ENCODE peak calls at places on chromosomes 2 and 18, in five cellular contexts. P is upper lobe of right lung; Z is CD8-positive, alpha-beta T cell; M is neural progenitor cell; O is stomach. D is an unnamed sample.
A peak's percentile ranks its signal among the peaks of the same experiment; 100 is the strongest.

GRCh38 chr2:200909958-200910357 is 20.8 kb downstream of the NIF3L1 start:
- DNase-seq in Z (no peak), O (no peak), M (no peak), P (no peak), D (no peak)

GRCh38 chr18:46211816-46212215 is 107.6 kb downstream of the HAUS1 start:
- DNase-seq in O (no peak), Z (no peak), P (no peak), M (no peak), D (no peak)

GRCh38 chr2:199431748-199432213 is 26.0 kb downstream of the SATB2 start:
- DNase-seq in Z (no peak), M (peak; percentile 11), O (no peak), P (no peak), D (no peak)

GRCh38 chr18:55494899-55495298 is 93.1 kb downstream of the TCF4 start:
- DNase-seq in O (no peak), P (no peak), M (no peak), Z (no peak), D (no peak)

GRCh38 chr18:75422341-75422910 is 5.1 kb downstream of the SMIM21 start:
- DNase-seq in M (no peak), Z (no peak), P (no peak), O (no peak), D (no peak)

GRCh38 chr2:72793798-72794447 is 31.9 kb downstream of the EXOC6B start:
- DNase-seq in P (no peak), M (no peak), O (no peak), Z (no peak), D (no peak)

GRCh38 chr2:56705713-56706112 is 521.9 kb downstream of the CCDC85A start:
- DNase-seq in M (no peak), Z (no peak), P (no peak), O (no peak), D (no peak)

GRCh38 chr18:5895300-5895885 is at the start of gene TMEM200C:
- DNase-seq in M (peak; percentile 90), Z (no peak), P (peak; percentile 66), O (no peak), D (no peak)

GRCh38 chr2:67463810-67464209 is 66.7 kb downstream of the ETAA1 start:
- DNase-seq in P (no peak), Z (no peak), O (no peak), M (no peak), D (no peak)

GRCh38 chr2:215299337-215299859 is 12.5 kb upstream of the ATIC start:
- DNase-seq in Z (no peak), P (no peak), O (no peak), M (no peak), D (no peak)
- TF ChIP-seq CTCF in Z (no peak), P (no peak), O (no peak), M (no peak), D (no peak)

GRCh38 chr2:151422917-151423439 is 13.3 kb downstream of the RIF1 start:
- DNase-seq in P (no peak), O (no peak), Z (no peak), M (no peak), D (no peak)

GRCh38 chr2:151417650-151418049 is 7.9 kb downstream of the RIF1 start:
- DNase-seq in Z (no peak), O (no peak), P (no peak), M (no peak), D (no peak)
- H3K36me3 ChIP-seq in Z (peaks cover 31% of the 10 kb centered on the region), O (peaks cover 70% of the 10 kb centered on the region), P (peaks cover 97% of the 10 kb centered on the region), M (peaks cover 36% of the 10 kb centered on the region), D (no peaks in the 10 kb centered on the region)

DNA sequence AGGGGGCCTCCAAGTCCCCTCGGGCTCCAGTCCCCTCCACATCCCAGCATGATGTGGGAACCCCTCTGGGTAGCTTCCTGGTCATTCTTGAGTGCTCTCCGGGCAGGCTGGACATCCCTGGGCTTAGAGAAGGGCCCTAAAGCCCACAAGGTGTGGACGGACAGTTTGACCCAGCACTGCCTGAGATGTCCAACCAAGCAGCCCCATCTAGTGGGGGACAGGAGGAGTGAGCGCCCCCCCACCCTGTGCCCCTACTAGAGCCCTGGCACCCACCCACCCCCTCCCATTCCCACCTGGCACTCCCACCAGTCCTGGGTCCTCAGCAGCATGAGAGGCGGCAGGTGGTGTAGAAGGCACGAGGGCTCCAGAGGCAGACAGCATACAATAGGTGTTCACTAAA is 45.9 kb downstream of the CYP27C1 start:
- DNase-seq in P (no peak), Z (no peak), M (peak; percentile 44), O (no peak), D (no peak)
- TF ChIP-seq CTCF in P (peak; percentile 22), Z (no peak), M (peak; percentile 47), O (peak; percentile 11), D (no peak)

GRCh38 chr2:28399289-28399688 is 6.6 kb downstream of the FOSL2 start:
- DNase-seq in M (no peak), O (no peak), P (no peak), Z (no peak), D (no peak)

GRCh38 chr2:28401411-28401810 is 8.8 kb downstream of the FOSL2 start:
- DNase-seq in M (no peak), P (no peak), O (no peak), Z (no peak), D (no peak)

GRCh38 chr2:28399946-28400345 is 7.3 kb downstream of the FOSL2 start:
- DNase-seq in O (no peak), P (no peak), Z (no peak), M (no peak), D (no peak)

GRCh38 chr2:28400921-28401320 is 8.3 kb downstream of the FOSL2 start:
- DNase-seq in O (no peak), P (no peak), Z (no peak), M (no peak), D (no peak)

GRCh38 chr2:28400434-28400833 is 7.8 kb downstream of the FOSL2 start:
- DNase-seq in P (no peak), O (no peak), Z (no peak), M (peak; percentile 73), D (no peak)
- H3K36me3 ChIP-seq in P (peaks cover 52% of the 10 kb centered on the region), O (peaks cover 23% of the 10 kb centered on the region), Z (peaks cover 3% of the 10 kb centered on the region), M (no peaks in the 10 kb centered on the region), D (peaks cover 13% of the 10 kb centered on the region)

GRCh38 chr18:58671122-58671940 is at the start of gene MALT1:
- DNase-seq in P (peak; percentile 97), M (peak; percentile 96), O (peak; percentile 96), Z (peak; percentile 94), D (peak; percentile 96)
- TF ChIP-seq CTCF in P (no peak), M (peak; percentile 42), O (no peak), Z (no peak), D (no peak)

GRCh38 chr2:69330781-69331180 is 56.2 kb downstream of the GFPT1 start:
- DNase-seq in M (no peak), Z (no peak), P (no peak), O (no peak), D (no peak)
- H3K36me3 ChIP-seq in M (peaks cover 3% of the 10 kb centered on the region), Z (peaks cover 43% of the 10 kb centered on the region), P (peaks cover 82% of the 10 kb centered on the region), O (peaks cover 34% of the 10 kb centered on the region), D (no peaks in the 10 kb centered on the region)

GRCh38 chr18:49111191-49111988 is 160.6 kb upstream of the SMAD7 start:
- DNase-seq in P (no peak), M (no peak), Z (no peak), O (no peak), D (no peak)

GRCh38 chr18:49112664-49113063 is 161.9 kb upstream of the SMAD7 start:
- DNase-seq in M (no peak), P (no peak), Z (no peak), O (no peak), D (no peak)

GRCh38 chr18:49114556-49114955 is 163.8 kb upstream of the SMAD7 start:
- DNase-seq in O (no peak), P (no peak), Z (no peak), M (no peak), D (no peak)

GRCh38 chr18:49112031-49112430 is 161.3 kb upstream of the SMAD7 start:
- DNase-seq in Z (no peak), O (no peak), P (no peak), M (no peak), D (no peak)

DNA sequence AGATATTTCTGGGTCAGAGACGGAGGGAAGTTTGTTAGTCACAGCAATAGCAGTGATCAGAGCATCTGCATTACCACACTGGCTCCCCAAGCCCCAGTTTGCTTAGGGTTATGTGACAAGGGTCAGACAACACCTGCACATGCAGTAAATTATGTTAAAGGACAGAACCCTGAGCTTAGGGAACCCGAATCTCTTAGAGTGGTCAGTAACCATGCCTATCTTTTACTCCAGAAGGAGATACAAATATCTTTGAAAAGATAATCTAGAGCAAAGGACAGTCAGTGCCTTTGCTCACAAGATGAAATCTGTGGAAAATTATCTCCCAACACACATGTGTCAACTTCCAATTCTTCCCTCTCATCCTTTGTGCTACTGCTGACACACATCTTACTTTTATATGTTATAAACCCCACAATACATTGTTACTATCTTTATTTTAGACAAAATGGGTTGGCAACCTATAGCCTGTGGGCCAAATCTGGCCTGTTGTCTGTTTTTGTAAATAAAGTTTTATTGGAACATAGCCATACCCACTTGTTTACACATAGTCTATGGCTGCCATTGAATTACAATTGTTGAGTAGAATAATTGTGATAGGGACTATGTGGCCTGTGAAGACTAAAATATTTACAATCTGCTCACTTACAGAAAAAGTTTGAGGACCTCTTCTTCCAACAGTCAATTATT is 158.9 kb upstream of the SMAD7 start:
- DNase-seq in P (no peak), Z (no peak), M (no peak), O (no peak), D (no peak)
- TF ChIP-seq CTCF in P (no peak), Z (no peak), M (no peak), O (no peak), D (no peak)

D was measured in prostate gland.